ENCODE peak calls at places on chromosomes 11 and 22, in seven cellular contexts. P is astrocyte, B is cardiac muscle cell, E is lower leg skin, J is IMR-90, D is fibroblast of the aortic adventitia, U is heart left ventricle. C is an unnamed sample.

GRCh38 chr11:103581680-103582265 is 454.7 kb upstream of the DDI1 start:
- DNase-seq in J (peak), E (no peak), P (peak), U (no peak), B (no peak), D (peak), C (peak)

GRCh38 chr22:48919851-48920589 is 907.7 kb downstream of the BRD1 start:
- DNase-seq in U (no peak), P (no peak), J (no peak), D (no peak), B (no peak), E (no peak), C (no peak)

GRCh38 chr11:12133539-12134238 is 23.3 kb downstream of the MICAL2 start:
- DNase-seq in J (no peak), P (no peak), D (no peak), B (no peak), E (no peak), U (no peak), C (no peak)

GRCh38 chr11:128506999-128507591 is 80.3 kb downstream of the ETS1 start:
- DNase-seq in E (peak), B (no peak), J (peak), P (peak), U (peak), D (peak), C (peak)

GRCh38 chr11:108436594-108436993 is 30.7 kb downstream of the C11orf65 start:
- DNase-seq in U (no peak), B (no peak), J (no peak), D (no peak), E (no peak), P (no peak), C (no peak)

GRCh38 chr22:31083377-31083768 is 2.3 kb downstream of the SMTN start:
- DNase-seq in P (no peak), B (no peak), D (no peak), J (no peak), E (no peak), U (no peak), C (no peak)

GRCh38 chr11:26510201-26510600 is 61.9 kb downstream of the MUC15 start:
- DNase-seq in E (no peak), D (no peak), P (no peak), J (no peak), B (no peak), U (no peak), C (no peak)

GRCh38 chr11:17015639-17016125 is 1.5 kb upstream of the PLEKHA7 start:
- DNase-seq in U (no peak), J (peak), E (peak), D (no peak), B (no peak), P (no peak), C (peak)

GRCh38 chr11:73478737-73479347 is 102.6 kb downstream of the RELT start:
- DNase-seq in E (no peak), U (no peak), B (peak), P (peak), J (peak), D (peak), C (peak)

GRCh38 chr11:5712507-5712906 is 22.9 kb downstream of the TRIM22 start:
- DNase-seq in P (no peak), D (peak), U (no peak), B (no peak), J (peak), E (no peak), C (peak)
- TF ChIP-seq CTCF in P (peak), D (peak), U (no peak), B (peak), J (peak), E (no peak), C (peak)

GRCh38 chr11:57598831-57599155 is 1.3 kb downstream of the SERPING1 start:
- DNase-seq in D (peak), E (no peak), P (peak), J (peak), U (no peak), B (no peak), C (peak)

GRCh38 chr11:57597461-57597892 is at the start of gene SERPING1:
- DNase-seq in J (no peak), U (peak), B (no peak), D (peak), E (peak), P (no peak), C (peak)

GRCh38 chr11:57599381-57599780 is 1.9 kb downstream of the SERPING1 start:
- DNase-seq in P (no peak), B (no peak), J (no peak), D (peak), E (no peak), U (no peak), C (peak)

GRCh38 chr11:57596266-57596885 is 1.1 kb upstream of the SERPING1 start:
- DNase-seq in D (no peak), J (no peak), B (no peak), U (no peak), P (no peak), E (no peak), C (no peak)

DNA sequence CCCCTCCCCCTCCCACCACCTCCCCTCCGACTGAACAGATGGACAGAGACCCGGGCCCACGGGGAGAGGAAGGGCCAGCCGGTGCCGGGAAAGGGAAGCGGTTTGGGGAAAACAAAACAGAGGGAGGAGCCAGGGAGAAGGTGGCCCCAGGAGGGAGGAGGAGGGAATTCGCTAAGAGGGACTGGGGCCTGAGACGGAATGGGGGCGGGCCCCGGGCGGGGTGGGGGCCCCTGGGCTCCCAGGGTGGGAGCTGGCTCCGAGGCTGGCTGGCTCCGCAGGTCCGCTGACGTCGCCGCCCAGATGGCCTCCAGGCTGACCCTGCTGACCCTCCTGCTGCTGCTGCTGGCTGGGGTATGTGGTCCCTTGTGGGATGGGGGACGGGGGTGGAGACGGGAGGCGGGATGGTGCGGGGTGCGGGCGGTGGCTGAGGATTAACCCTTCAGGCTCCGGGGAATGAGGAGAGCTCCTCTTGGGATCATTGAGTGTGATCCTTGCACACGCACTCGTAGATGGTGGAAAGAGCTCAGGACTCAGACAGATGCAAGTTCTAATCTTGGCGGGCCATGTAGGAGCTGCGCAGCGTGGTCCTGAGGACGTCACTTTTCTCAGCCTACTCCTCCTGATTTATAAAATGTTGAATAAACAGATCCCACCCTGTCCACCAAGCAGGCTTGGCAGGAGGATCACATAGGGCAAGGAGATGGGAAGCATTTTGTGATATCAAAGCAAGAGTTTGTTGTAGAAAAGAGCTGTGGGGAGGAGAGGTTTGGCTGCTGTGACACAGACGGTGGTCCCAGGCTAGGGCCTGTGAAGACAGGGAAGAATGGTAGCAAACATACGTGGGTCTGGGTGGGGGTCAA is 716 bp downstream of the SERPING1 start:
- DNase-seq in U (peak), J (peak), P (peak), D (peak), E (peak), B (peak), C (peak)
- H3K4me3 ChIP-seq in U (peak), J (peak), P (peak), D (peak), E (peak), B (peak), C (peak)

DNA sequence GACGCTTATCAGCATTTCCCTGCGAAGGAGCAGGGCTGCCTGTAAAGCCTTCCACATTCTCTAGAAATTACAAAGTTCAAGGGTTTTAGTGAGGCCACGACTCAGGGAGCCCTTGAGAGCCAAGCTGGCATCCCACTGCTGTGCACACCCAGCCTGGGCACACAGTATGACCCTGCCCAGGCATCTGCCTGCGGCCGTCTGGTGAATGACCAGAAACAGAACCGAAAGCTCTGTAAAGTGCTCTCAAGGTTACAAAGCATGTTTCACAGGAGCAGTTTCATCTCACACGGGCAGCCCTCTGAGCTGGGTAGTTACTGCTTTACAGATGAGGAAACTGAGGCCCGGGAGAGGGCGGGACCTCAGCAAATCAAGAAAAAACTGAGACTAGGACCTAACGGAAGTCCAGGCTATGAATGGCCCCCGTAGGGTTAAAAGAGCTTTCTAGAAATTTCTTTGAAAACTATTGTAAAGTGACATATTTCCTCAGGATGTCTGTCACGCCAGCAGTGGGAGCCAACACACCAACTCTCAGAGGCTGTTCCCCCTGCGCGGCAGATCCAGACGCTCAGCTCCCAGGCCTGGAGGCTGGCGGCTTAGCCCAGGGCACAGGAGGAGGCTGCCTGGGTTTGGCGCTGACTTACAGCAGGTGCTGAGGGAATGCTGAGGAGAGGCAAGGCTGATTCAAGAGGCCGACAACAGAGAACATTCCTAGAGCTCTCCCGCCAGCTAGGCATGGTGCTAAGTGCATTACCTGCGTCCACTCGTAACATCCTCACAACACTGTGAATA is 7.7 kb upstream of the TCF20 start:
- DNase-seq in E (peak), B (peak), P (no peak), J (no peak), U (no peak), D (no peak), C (peak)
- TF ChIP-seq CTCF in E (no peak), B (peak), P (no peak), J (peak), U (peak), D (no peak), C (peak)

GRCh38 chr11:71446942-71447688 is 1.1 kb downstream of the DHCR7 start:
- DNase-seq in J (peak), D (peak), B (no peak), U (no peak), P (peak), E (no peak), C (peak)

GRCh38 chr11:71449596-71449995 is 1.4 kb upstream of the DHCR7 start:
- DNase-seq in B (no peak), U (no peak), E (no peak), P (no peak), J (no peak), D (no peak), C (no peak)

GRCh38 chr11:71446150-71446549 is 2.0 kb downstream of the DHCR7 start:
- DNase-seq in B (no peak), P (no peak), E (no peak), J (no peak), U (no peak), D (no peak), C (no peak)

GRCh38 chr11:71448257-71449161 is at the start of gene DHCR7:
- DNase-seq in D (peak), B (peak), J (peak), P (peak), U (peak), E (peak), C (peak)

DNA sequence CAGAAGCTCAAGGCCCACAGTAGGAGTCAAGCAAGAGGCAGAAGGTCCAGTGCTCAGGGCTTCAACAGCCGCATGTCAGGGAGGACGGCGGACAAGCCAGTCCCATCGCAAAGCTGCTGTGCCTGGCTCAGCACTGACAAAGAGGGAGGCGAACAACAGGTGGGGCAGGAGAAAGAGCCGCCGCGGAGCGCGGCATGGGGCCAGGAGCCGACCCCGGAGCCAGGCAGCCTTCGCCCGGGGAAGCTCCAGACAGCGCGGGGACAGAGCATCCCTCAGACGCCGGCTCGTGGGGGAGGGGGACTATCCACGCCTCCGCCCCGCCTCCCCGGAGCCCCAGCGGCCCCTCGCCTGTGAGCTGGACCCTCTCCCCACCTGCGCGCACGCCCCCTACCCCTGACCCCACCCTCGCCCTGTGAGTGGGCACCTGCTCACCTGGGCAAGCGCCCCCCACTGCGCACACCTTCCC is 369 bp downstream of the DHCR7 start:
- DNase-seq in P (no peak), D (no peak), U (no peak), J (no peak), E (no peak), B (peak), C (no peak)
- H3K4me3 ChIP-seq in P (peak), D (peak), U (peak), J (peak), E (peak), B (peak), C (peak)

DNA sequence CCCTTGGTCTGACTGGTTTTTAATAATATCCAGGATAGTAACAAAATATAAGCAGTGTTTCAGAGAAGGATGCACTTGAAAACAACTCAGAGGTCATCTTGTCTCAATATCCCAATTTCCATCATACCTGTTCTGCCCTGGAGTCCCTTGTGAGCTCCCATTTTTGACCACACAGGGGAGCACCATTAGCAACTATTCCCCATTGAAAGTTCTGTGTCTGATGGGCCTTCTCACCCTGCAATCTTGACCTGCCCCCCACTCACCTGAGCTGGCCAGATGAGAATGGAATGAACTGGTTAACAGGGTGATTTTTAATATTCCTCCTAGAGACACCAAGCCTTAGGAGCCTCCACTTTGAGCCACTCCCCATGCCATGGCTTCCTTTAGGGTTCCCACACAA is 3.8 kb upstream of the CAPN5 start:
- DNase-seq in U (no peak), J (no peak), E (peak), P (no peak), B (no peak), D (no peak), C (peak)
- TF ChIP-seq CTCF in U (no peak), J (no peak), E (no peak), P (no peak), B (peak), D (peak), C (peak)

GRCh38 chr11:8263109-8263768 is 439 bp downstream of the LMO1 start:
- DNase-seq in B (peak), P (no peak), D (no peak), J (no peak), E (peak), U (no peak), C (peak)
- H3K4me3 ChIP-seq in B (peak), P (peak), D (peak), J (peak), E (no peak), U (peak), C (peak)

DNA sequence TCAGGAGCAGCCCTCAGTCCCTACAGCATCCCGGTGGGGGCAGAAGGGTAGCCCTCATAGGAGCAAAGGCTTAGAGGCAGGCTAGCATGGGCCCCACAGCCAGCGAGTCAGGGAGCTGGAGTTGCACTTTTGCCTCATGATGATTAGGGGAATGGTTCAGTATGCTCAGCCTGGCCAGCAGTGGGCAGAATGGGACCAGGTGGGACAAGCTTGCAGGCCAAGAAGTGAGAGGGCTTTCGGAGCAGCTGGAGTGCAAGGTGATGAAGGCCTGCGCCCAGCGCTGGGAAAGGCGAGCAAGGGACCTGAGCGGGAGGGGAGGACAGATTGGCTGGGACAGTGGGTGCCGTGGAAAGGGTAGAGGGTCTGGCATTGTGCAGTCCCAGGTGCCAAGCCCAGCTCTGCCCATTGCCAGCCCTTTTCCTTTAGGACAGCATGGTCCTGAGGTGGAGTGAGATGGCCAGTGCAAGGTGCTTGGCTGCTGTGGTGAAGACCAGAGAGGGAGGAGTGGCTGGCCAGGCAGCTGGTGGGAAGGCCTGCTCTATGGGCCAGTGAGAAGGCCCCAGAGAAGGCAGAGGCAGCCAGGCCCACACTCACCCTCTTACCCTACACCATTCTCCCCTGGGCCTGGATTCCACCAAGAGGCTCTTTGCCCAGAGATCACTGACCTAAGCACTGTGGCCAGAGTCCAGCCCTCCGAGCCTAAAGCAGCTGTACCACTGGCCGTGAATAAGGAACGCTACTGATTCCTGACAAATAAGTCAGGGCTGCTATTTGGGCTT is 47.9 kb upstream of the SUSD2 start:
- DNase-seq in J (peak), P (no peak), E (no peak), D (no peak), B (peak), U (no peak), C (peak)
- TF ChIP-seq CTCF in J (peak), P (no peak), E (no peak), D (peak), B (peak), U (peak), C (peak)

GRCh38 chr11:9689721-9690120 is 25.8 kb downstream of the SWAP70 start:
- DNase-seq in U (no peak), D (peak), J (no peak), E (no peak), P (peak), B (no peak), C (no peak)
- H3K4me3 ChIP-seq in U (no peak), D (peak), J (no peak), E (no peak), P (no peak), B (no peak), C (no peak)

DNA sequence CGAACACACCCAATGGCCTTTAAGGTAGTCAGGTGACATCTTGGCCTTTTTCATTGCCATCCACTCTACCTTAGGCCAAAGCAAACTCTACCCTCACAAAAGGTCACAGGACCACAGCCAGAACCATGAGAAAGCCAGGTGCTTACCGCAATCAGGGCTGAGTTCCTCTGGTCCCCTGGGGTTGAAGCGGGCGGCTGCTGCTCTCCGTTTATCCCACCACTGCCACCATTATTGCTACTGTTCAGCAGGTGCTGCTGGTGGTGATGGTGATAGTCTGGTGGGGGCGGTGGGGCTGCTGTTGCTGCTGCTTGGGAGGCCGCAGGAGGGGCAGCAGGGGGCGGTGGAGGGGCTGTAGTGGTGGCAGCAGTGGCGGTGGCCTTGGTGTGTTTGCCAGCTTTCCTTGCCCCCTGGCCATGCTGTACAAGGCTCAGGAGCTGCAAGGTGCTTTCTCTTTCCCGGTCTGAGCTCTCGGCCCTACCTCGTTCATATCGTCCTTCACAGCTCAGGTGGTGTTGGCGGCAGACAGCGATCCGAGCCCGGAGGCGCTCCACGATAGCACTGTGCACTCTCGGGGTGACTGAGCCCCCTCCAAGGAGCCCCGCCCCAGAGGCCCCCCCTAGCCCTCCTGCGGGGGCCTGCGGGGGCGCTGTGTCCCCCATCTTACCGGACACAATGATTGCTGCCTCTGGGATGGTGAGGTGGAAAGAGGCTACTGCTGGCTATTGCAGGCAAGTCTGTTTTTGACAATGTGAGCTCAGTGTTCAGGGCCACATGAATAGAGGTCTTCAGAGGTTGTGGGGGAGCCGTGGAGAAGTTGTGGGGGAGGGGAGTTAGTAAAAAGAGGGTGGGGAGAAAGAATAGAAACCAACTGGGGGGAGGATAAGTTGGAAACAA is 1.5 kb downstream of the MAML2 start:
- DNase-seq in U (peak), P (no peak), B (no peak), D (peak), E (peak), J (peak), C (peak)
- TF ChIP-seq CTCF in U (peak), P (peak), B (peak), D (peak), E (no peak), J (peak), C (peak)